ENCODE peak calls at places on chromosomes 1 and 21, in six cellular contexts. K is suprapubic skin, V is psoas muscle, C is HCT116, R is heart right ventricle, P is uterus. X is an unnamed sample. For H3K27me3, the result is how much of the 10 kb centered on the place peaks cover.

GRCh38 chr1:162036156-162036555 is 12.5 kb upstream of the OLFML2B start:
- DNase-seq in K (no peak), V (no peak), C (no peak), R (no peak), P (no peak), X (no peak)

GRCh38 chr1:193069748-193070394 is 10.5 kb downstream of the RO60 start:
- DNase-seq in K (no peak), V (no peak), C (no peak), R (no peak), P (no peak), X (no peak)

GRCh38 chr1:160465123-160465522 is 57.9 kb downstream of the SLAMF6 start:
- DNase-seq in K (no peak), V (no peak), C (no peak), R (no peak), P (no peak), X (no peak)

GRCh38 chr1:194378517-194378916 is 1192.1 kb upstream of the B3GALT2 start:
- DNase-seq in K (no peak), V (no peak), C (no peak), R (no peak), P (no peak), X (no peak)

GRCh38 chr1:169483500-169483966 is 2.2 kb downstream of the SLC19A2 start:
- DNase-seq in K (no peak), V (peak), C (no peak), R (no peak), P (no peak), X (no peak)

GRCh38 chr21:26954591-26955214 is 12.2 kb downstream of the ADAMTS5 start:
- DNase-seq in K (no peak), V (no peak), C (no peak), R (no peak), P (no peak), X (no peak)

GRCh38 chr1:66373072-66373685 is 160.8 kb upstream of the SGIP1 start:
- DNase-seq in K (no peak), V (peak), C (no peak), R (no peak), P (no peak), X (no peak)

GRCh38 chr1:228036701-228037231 is 30.0 kb downstream of the WNT3A start:
- DNase-seq in K (peak), V (peak), C (no peak), R (no peak), P (no peak), X (no peak)

GRCh38 chr1:168628807-168629206 is 52.4 kb downstream of the XCL1 start:
- DNase-seq in K (no peak), V (no peak), C (peak), R (no peak), P (no peak), X (no peak)

GRCh38 chr1:200154069-200154767 is 126.7 kb downstream of the NR5A2 start:
- DNase-seq in K (no peak), V (no peak), C (no peak), R (no peak), P (no peak), X (no peak)

GRCh38 chr1:59433440-59433813 is 136.5 kb downstream of the FGGY start:
- DNase-seq in K (peak), V (peak), C (no peak), R (no peak), P (no peak), X (no peak)

GRCh38 chr1:233607252-233608119 is 6.4 kb upstream of the KCNK1 start:
- DNase-seq in K (no peak), V (no peak), C (no peak), R (no peak), P (no peak), X (no peak)

GRCh38 chr1:207034998-207035397 is 2.4 kb upstream of the C1orf116 start:
- DNase-seq in K (no peak), V (no peak), C (no peak), R (no peak), P (no peak), X (peak)

GRCh38 chr21:42437786-42438185 is 34.1 kb downstream of the UBASH3A start:
- DNase-seq in K (peak), V (no peak), C (no peak), R (no peak), P (no peak), X (no peak)

GRCh38 chr1:201084171-201084766 is 28.0 kb downstream of the CACNA1S start:
- DNase-seq in K (no peak), V (peak), C (no peak), R (no peak), P (no peak), X (no peak)

GRCh38 chr1:148353461-148354283 is 129.4 kb downstream of the PPIAL4G start:
- DNase-seq in K (no peak), V (no peak), C (peak), R (no peak), P (no peak), X (no peak)

GRCh38 chr21:14767192-14767852 is 221.2 kb upstream of the SAMSN1 start:
- DNase-seq in K (no peak), V (no peak), C (no peak), R (no peak), P (no peak), X (no peak)

GRCh38 chr1:192522673-192523072 is 52.9 kb upstream of the RGS1 start:
- DNase-seq in K (no peak), V (no peak), C (no peak), R (no peak), P (no peak), X (no peak)

GRCh38 chr1:54604572-54605370 is 18.6 kb downstream of the FAM151A start:
- DNase-seq in K (peak), V (peak), C (no peak), R (no peak), P (no peak), X (no peak)

GRCh38 chr1:59458884-59459283 is 162.0 kb downstream of the FGGY start:
- DNase-seq in K (no peak), V (no peak), C (no peak), R (no peak), P (no peak), X (no peak)

GRCh38 chr21:39003982-39004775 is 179.1 kb downstream of the PSMG1 start:
- DNase-seq in K (no peak), V (no peak), C (no peak), R (no peak), P (no peak), X (no peak)

GRCh38 chr1:218369688-218370511 is 24.8 kb downstream of the TGFB2 start:
- DNase-seq in K (no peak), V (no peak), C (no peak), R (no peak), P (no peak), X (no peak)

GRCh38 chr1:24468605-24469004 is 34.0 kb upstream of the RCAN3 start:
- DNase-seq in K (no peak), V (no peak), C (no peak), R (no peak), P (no peak), X (no peak)

GRCh38 chr1:162159515-162159914 is 90.0 kb downstream of the NOS1AP start:
- DNase-seq in K (no peak), V (no peak), C (no peak), R (no peak), P (no peak), X (no peak)

GRCh38 chr1:47424336-47424982 is 8.4 kb downstream of the FOXE3 start:
- DNase-seq in K (no peak), V (no peak), C (peak), R (no peak), P (no peak), X (no peak)

GRCh38 chr1:6183520-6183989 is 3.4 kb upstream of the CHD5 start:
- DNase-seq in K (no peak), V (no peak), C (no peak), R (no peak), P (no peak), X (no peak)

GRCh38 chr1:68383092-68383491 is 66.7 kb downstream of the RPE65 start:
- DNase-seq in K (no peak), V (no peak), C (peak), R (no peak), P (no peak), X (no peak)

GRCh38 chr1:112761714-112762480 is 46.8 kb upstream of the PPM1J start:
- DNase-seq in K (no peak), V (no peak), C (no peak), R (no peak), P (no peak), X (no peak)

GRCh38 chr1:12475947-12476346 is 142.1 kb downstream of the DHRS3 start:
- DNase-seq in K (no peak), V (no peak), C (no peak), R (no peak), P (no peak), X (no peak)

GRCh38 chr1:10316752-10317151 is 82.1 kb upstream of the PGD start:
- DNase-seq in K (no peak), V (no peak), C (no peak), R (no peak), P (no peak), X (no peak)

GRCh38 chr1:115840615-115841460 is at the start of gene NHLH2:
- DNase-seq in K (no peak), V (no peak), C (no peak), R (no peak), P (no peak), X (no peak)

DNA sequence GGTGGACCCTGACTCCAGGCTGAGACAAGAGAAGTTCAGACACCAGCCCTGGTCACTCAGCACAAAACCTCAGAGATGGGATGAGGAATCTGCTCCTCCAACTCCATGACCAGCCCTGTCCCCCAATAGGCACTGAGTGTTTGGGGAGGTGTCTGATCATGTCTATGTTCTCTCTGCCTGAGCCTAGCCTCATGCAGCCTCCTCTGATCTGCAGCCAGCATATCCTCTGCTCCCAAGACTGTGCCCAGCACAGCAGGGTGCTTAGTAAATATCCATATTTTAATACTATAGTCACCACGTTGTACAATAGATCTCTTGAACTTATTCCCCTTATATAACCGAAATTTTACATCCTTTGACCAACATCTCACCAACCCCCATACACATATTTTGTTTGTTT is 202.9 kb downstream of the MATN1 start:
- DNase-seq in K (peak), V (no peak), C (no peak), R (no peak), P (no peak), X (no peak)
- TF ChIP-seq CTCF in K (no peak), V (no peak), C (no peak), R (no peak), P (no peak), X (no peak)

GRCh38 chr1:1594602-1594981 is 5.3 kb downstream of the FNDC10 start:
- DNase-seq in K (no peak), V (no peak), C (no peak), R (no peak), P (no peak), X (no peak)

GRCh38 chr1:1597275-1597930 is 2.5 kb downstream of the FNDC10 start:
- DNase-seq in K (no peak), V (no peak), C (no peak), R (no peak), P (no peak), X (no peak)

GRCh38 chr1:1598720-1599029 is 1.3 kb downstream of the FNDC10 start:
- DNase-seq in K (no peak), V (no peak), C (no peak), R (no peak), P (no peak), X (no peak)

GRCh38 chr1:1598051-1598719 is 1.8 kb downstream of the FNDC10 start:
- DNase-seq in K (peak), V (peak), C (no peak), R (no peak), P (no peak), X (no peak)

DNA sequence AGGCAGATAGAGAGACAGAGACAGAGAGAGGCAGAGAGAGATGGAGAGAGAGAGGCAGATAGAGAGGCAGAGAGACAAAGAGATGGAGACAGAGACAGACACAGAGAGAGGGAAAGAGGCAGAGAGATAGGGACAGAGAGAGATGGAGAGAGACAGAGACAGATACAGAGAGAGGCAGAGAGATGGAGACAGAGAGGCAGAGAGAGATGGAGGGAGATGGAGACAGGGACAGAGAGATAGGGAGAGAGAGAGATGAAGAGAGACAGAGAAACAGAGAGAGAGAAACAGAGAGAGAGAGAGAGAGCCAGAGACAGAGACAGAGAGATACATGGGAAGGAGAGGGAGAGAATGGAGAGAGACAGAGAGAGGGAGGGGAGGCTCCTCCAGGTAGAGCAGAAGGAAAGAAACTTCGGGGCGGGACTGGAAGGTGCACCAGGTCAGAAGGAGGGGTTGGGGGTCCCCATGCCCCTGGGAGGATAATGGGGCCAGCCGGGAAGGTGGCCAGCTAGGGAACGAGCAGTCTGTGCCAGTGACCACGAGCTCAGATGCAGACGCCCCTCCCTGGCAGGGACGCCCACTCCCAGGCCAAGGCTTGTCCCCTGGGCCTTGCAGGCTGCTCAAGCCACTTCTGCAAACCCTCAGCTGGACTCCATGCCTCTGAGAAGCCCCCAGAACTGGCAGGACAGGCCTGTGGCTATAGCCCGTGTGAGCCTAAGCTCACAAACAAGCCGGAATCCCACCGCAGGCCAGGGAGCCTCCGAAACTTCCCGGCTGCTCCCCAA is 3.3 kb downstream of the FNDC10 start:
- DNase-seq in K (no peak), V (no peak), C (no peak), R (no peak), P (no peak), X (no peak)
- H3K27me3 ChIP-seq in K (half or more), V (under half), C (under half), R (under half), P (under half), X (under half)

GRCh38 chr1:240496356-240496755 is 115.6 kb downstream of the GREM2 start:
- DNase-seq in K (no peak), V (no peak), C (no peak), R (no peak), P (no peak), X (no peak)

GRCh38 chr1:240491796-240492195 is 120.2 kb downstream of the GREM2 start:
- DNase-seq in K (no peak), V (no peak), C (no peak), R (no peak), P (no peak), X (no peak)

GRCh38 chr1:240495652-240496051 is 116.3 kb downstream of the GREM2 start:
- DNase-seq in K (no peak), V (no peak), C (no peak), R (no peak), P (no peak), X (no peak)

GRCh38 chr1:240491156-240491555 is 120.8 kb downstream of the GREM2 start:
- DNase-seq in K (no peak), V (no peak), C (no peak), R (no peak), P (no peak), X (no peak)

DNA sequence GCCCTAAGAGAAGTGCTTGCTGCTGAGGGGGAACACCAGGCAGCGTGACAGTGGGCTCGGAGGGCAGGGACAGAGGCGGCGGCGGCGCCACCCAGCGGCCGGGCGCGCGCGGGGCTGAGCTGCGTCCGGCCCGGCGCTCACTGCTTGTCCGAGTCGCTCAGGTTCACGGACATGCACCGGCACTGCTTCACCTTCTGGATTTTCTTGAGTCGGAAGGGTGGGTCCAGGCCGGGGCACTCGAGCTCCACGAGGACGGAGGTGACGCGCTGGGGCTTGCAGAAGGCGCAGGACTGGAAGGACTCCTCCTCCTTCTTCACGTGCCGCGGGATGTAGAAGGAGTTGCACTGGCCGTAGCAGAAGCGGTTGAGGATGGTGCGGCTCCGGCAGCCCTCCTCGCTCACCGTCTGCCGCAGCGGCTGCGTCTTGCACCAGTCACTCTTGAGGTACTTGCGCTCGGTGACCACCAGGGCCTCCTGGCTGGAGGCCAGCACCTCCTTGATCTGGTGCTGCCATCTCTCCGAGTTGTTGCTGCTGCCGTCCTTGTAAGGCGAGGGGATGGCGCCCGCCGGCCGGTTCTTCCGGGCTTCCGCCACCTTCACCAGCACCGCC is 119.0 kb downstream of the GREM2 start:
- DNase-seq in K (no peak), V (peak), C (no peak), R (peak), P (peak), X (no peak)
- TF ChIP-seq CTCF in K (no peak), V (no peak), C (no peak), R (no peak), P (no peak), X (peak)

GRCh38 chr1:179302076-179302475 is 8.5 kb downstream of the SOAT1 start:
- DNase-seq in K (no peak), V (no peak), C (no peak), R (no peak), P (no peak), X (no peak)
- H3K27me3 ChIP-seq in K (under half), V (under half), C (under half), R (under half), P (under half), X (under half)

DNA sequence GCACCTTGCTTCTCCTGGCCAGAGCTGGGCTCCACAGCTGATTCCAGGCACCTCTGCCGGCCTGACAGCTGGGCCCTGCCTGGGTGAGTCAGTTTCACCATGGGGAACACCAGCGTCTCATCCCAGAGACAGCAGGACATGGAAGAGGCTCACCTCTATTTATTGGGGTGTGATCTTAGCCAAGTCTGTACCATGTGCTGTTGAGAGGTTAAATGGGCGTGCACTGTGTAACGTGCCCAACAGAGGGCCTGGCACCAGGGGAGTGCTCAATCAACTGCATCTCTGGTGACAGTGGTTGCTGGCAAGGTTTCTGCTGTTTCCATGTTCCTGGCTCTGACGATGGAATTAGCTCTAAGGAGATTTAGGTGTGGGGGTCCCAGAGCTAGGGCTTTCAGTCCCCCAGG is 890 bp downstream of the CPLANE2 start:
- DNase-seq in K (no peak), V (no peak), C (peak), R (no peak), P (no peak), X (no peak)
- TF ChIP-seq CTCF in K (peak), V (peak), C (peak), R (no peak), P (no peak), X (no peak)

GRCh38 chr1:180558664-180559063 is at the start of gene OVAAL:
- DNase-seq in K (no peak), V (no peak), C (no peak), R (no peak), P (no peak), X (no peak)

GRCh38 chr1:180560200-180560867 is 1.6 kb downstream of the OVAAL start:
- DNase-seq in K (no peak), V (no peak), C (no peak), R (no peak), P (no peak), X (no peak)

GRCh38 chr1:180562582-180562981 is 3.8 kb downstream of the OVAAL start:
- DNase-seq in K (no peak), V (no peak), C (no peak), R (no peak), P (no peak), X (no peak)

GRCh38 chr1:180563013-180563827 is 4.5 kb downstream of the OVAAL start:
- DNase-seq in K (no peak), V (no peak), C (no peak), R (no peak), P (no peak), X (no peak)

DNA sequence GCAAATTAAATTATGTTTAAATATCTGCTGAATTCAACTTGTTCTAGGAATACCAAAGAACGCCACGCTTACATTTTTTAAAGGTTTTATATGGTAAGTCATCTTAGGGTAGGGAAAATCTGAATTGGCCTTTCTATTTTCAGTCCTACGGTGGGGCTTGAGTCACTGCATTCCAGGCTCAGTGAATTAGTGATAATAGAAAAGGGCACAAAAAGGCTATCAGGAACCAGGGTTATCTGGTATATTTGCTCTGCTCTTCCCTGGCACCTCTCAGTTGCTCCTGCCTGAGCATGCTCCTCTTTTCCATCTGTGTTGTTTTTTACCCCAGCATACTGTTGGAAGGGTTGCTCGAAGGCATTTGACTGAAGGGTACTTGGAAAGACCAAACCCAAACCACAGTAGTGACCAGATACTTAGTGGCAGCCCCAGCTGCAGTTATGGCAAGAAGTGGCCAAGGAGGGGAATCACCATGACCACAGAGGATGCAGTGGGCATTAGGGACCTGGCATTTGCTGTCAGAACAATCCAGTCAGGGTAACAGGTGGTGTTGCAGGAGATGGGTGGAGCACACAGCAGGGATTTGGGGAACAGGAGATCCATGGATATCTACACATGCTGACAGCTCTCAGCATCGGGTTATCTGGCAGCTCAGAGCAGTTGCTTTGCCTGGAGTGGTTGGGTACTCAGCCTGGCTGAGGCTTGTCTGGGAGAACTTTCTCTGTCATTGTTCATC is 2.3 kb downstream of the OVAAL start:
- DNase-seq in K (no peak), V (no peak), C (no peak), R (no peak), P (no peak), X (no peak)
- H3K27me3 ChIP-seq in K (under half), V (under half), C (under half), R (under half), P (under half), X (under half)

GRCh38 chr1:35564037-35564883 is 6.7 kb downstream of the NCDN start:
- DNase-seq in K (peak), V (peak), C (peak), R (peak), P (peak), X (no peak)
- TF ChIP-seq CTCF in K (peak), V (peak), C (peak), R (peak), P (peak), X (peak)